ENCODE peak calls at places on chromosome 14, in ten cellular contexts. G, U, B, P, W, Z, X, I, M and H are unnamed samples.

GRCh38 chr14:53354331-53354730 is 201.2 kb upstream of the DDHD1 start:
- DNase-seq in G (no peak), U (no peak), B (no peak), P (no peak), W (no peak), Z (no peak), X (no peak), I (no peak), M (no peak), H (no peak)

GRCh38 chr14:96735509-96735908 is 61.7 kb upstream of the VRK1 start:
- DNase-seq in G (no peak), U (no peak), B (no peak), P (no peak), W (no peak), Z (no peak), X (no peak), I (no peak), M (no peak), H (no peak)

GRCh38 chr14:24321212-24321975 is 10.1 kb downstream of the LTB4R start:
- DNase-seq in G (no peak), U (no peak), B (no peak), P (no peak), W (no peak), Z (no peak), X (no peak), I (no peak), M (no peak), H (no peak)

GRCh38 chr14:74655597-74656389 is 43.8 kb upstream of the LTBP2 start:
- DNase-seq in G (no peak), U (peak; percentile 60), B (no peak), P (no peak), W (no peak), Z (no peak), X (no peak), I (peak; percentile 76), M (no peak), H (no peak)

GRCh38 chr14:19941668-19942067 is 11.0 kb downstream of the OR4K1 start:
- DNase-seq in G (no peak), U (no peak), B (no peak), P (no peak), W (no peak), Z (no peak), X (no peak), I (no peak), M (no peak), H (no peak)

GRCh38 chr14:88683119-88683518 is 109.6 kb downstream of the EML5 start:
- DNase-seq in G (no peak), U (no peak), B (no peak), P (no peak), W (no peak), Z (no peak), X (no peak), I (no peak), M (no peak), H (no peak)

GRCh38 chr14:60220917-60221316 is 28.1 kb upstream of the PPM1A start:
- DNase-seq in G (no peak), U (no peak), B (no peak), P (no peak), W (no peak), Z (no peak), X (no peak), I (no peak), M (no peak), H (no peak)

GRCh38 chr14:21059842-21060589 is 2.4 kb downstream of the RNASE8 start:
- DNase-seq in G (no peak), U (no peak), B (no peak), P (no peak), W (no peak), Z (peak; percentile 55), X (no peak), I (no peak), M (no peak), H (peak; percentile 44)

GRCh38 chr14:101121399-101122113 is 218.0 kb upstream of the RTL1 start:
- DNase-seq in G (peak; percentile 72), U (no peak), B (peak; percentile 18), P (no peak), W (no peak), Z (no peak), X (no peak), I (no peak), M (no peak), H (no peak)

GRCh38 chr14:91242635-91243034 is 1.9 kb downstream of the GPR68 start:
- DNase-seq in G (no peak), U (no peak), B (no peak), P (no peak), W (no peak), Z (no peak), X (no peak), I (no peak), M (no peak), H (no peak)

GRCh38 chr14:104248203-104249055 is 110.0 kb downstream of the KIF26A start:
- DNase-seq in G (peak; percentile 76), U (no peak), B (peak; percentile 17), P (no peak), W (no peak), Z (no peak), X (no peak), I (no peak), M (no peak), H (no peak)

GRCh38 chr14:104688755-104689619 is at the start of gene INF2:
- DNase-seq in G (no peak), U (no peak), B (peak; percentile 72), P (peak; percentile 80), W (no peak), Z (no peak), X (peak; percentile 62), I (peak; percentile 57), M (peak; percentile 75), H (peak; percentile 88)

GRCh38 chr14:103546651-103547454 is 15.6 kb downstream of the BAG5 start:
- DNase-seq in G (peak; percentile 91), U (no peak), B (peak; percentile 80), P (peak; percentile 93), W (peak; percentile 90), Z (no peak), X (peak; percentile 44), I (peak; percentile 46), M (peak; percentile 84), H (peak; percentile 89)

GRCh38 chr14:33676135-33676566 is 274.7 kb downstream of the EGLN3 start:
- DNase-seq in G (peak; percentile 63), U (no peak), B (no peak), P (peak; percentile 98), W (no peak), Z (no peak), X (peak; percentile 60), I (peak; percentile 27), M (peak; percentile 61), H (peak; percentile 60)